ENCODE peak calls at places on chromosomes 12 and 14, in four cellular contexts. S is K562, T is SK-N-SH, G is HCT116. C is an unnamed sample.

GRCh38 chr12:90909069-90909676 is 45.8 kb downstream of the CCER1 start:
- DNase-seq in S (no peak), T (peak), G (peak), C (peak)

GRCh38 chr12:97778111-97778510 is 315.5 kb downstream of the RMST start:
- DNase-seq in S (no peak), T (no peak), G (no peak), C (no peak)

GRCh38 chr14:55240526-55241178 is 30.6 kb upstream of the FBXO34 start:
- DNase-seq in S (no peak), T (peak), G (no peak), C (no peak)

GRCh38 chr12:82109243-82109642 is 248.9 kb downstream of the CCDC59 start:
- DNase-seq in S (no peak), T (no peak), G (no peak), C (no peak)

GRCh38 chr12:108786450-108786849 is 55.1 kb upstream of the CORO1C start:
- DNase-seq in S (no peak), T (no peak), G (no peak), C (no peak)

GRCh38 chr12:122886161-122886560 is 9.8 kb downstream of the VPS37B start:
- DNase-seq in S (no peak), T (no peak), G (no peak), C (no peak)

GRCh38 chr12:29991924-29992323 is 208.2 kb upstream of the TMTC1 start:
- DNase-seq in S (no peak), T (no peak), G (no peak), C (no peak)

GRCh38 chr14:100383727-100384158 is 60.6 kb downstream of the SLC25A47 start:
- DNase-seq in S (peak), T (peak), G (no peak), C (no peak)

GRCh38 chr14:51369814-51370213 is 129.8 kb downstream of the TMX1 start:
- DNase-seq in S (peak), T (no peak), G (peak), C (no peak)
- TF ChIP-seq SIN3A in S (no peak), T (no peak), G (no peak), C (no peak)

DNA sequence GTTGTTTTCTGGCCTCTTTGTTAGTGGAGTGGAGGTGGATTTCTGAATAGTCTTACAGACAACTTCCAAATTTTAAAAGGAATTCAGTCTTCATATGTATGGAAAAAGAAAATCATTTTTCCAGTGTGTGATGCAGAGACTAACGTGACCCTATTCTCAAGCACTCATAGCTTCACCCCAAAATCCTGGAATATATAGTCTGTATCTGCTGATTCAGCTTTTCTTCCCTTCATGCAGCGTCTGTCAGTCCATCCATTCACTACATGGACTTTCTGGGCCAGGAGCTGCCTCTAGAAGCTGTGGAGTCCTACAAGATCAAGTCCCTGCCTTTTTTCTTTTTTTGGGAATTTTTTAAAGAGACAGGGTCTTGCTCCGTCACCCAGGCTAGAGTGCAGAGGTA is 23.8 kb downstream of the KLC1 start:
- DNase-seq in S (no peak), T (no peak), G (no peak), C (no peak)
- H3K27ac ChIP-seq in S (no peak), T (no peak), G (no peak), C (no peak)

GRCh38 chr12:6569786-6570185 is 1.7 kb upstream of the NOP2 start:
- DNase-seq in S (no peak), T (no peak), G (no peak), C (no peak)

GRCh38 chr12:6569312-6569711 is 1.2 kb upstream of the NOP2 start:
- DNase-seq in S (no peak), T (no peak), G (no peak), C (no peak)

GRCh38 chr12:6567112-6567680 is 895 bp downstream of the NOP2 start:
- DNase-seq in S (no peak), T (no peak), G (no peak), C (no peak)

GRCh38 chr12:6570264-6570887 is 2.3 kb upstream of the NOP2 start:
- DNase-seq in S (peak), T (peak), G (peak), C (no peak)

GRCh38 chr12:6567824-6568617 is at the start of gene NOP2:
- DNase-seq in S (peak), T (peak), G (peak), C (peak)
- TF ChIP-seq REST in S (no peak), T (no peak), G (no peak), C (peak)

DNA sequence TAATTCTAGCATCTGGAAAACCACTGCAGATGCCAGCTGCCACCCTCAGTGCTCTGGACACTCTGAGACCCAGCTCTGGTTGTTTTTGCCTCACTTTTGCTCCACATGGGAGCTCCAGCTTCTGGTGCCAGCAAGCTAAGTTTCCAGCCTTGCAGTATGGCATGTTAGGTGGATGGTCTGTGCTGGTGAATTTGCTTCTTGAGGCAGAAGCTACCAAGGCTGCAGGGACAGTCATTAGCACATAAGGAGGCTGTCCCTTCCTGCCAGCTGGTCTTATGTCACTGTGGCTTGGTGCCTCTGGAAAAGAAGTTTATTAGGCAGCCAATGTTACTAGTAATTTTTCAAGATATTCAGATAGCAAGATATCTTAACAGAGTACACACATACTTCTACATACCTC is 64.2 kb upstream of the CSRP2 start:
- DNase-seq in S (no peak), T (no peak), G (no peak), C (no peak)
- TF ChIP-seq SIN3A in S (no peak), T (no peak), G (no peak), C (no peak)

GRCh38 chr14:90807060-90807459 is 9.2 kb downstream of the TTC7B start:
- DNase-seq in S (no peak), T (no peak), G (no peak), C (no peak)

GRCh38 chr14:90804292-90804671 is 11.9 kb downstream of the TTC7B start:
- DNase-seq in S (no peak), T (no peak), G (no peak), C (no peak)

GRCh38 chr14:90805662-90806548 is 10.3 kb downstream of the TTC7B start:
- DNase-seq in S (peak), T (no peak), G (no peak), C (no peak)

GRCh38 chr14:90803249-90803648 is 13.0 kb downstream of the TTC7B start:
- DNase-seq in S (no peak), T (no peak), G (no peak), C (no peak)

GRCh38 chr14:90804776-90805391 is 11.3 kb downstream of the TTC7B start:
- DNase-seq in S (no peak), T (no peak), G (no peak), C (no peak)
- H3K27ac ChIP-seq in S (peak), T (peak), G (no peak), C (no peak)

GRCh38 chr12:106580671-106581508 is 1.9 kb upstream of the RFX4 start:
- DNase-seq in S (no peak), T (peak), G (no peak), C (no peak)

GRCh38 chr12:106582661-106583577 is at the start of gene RFX4:
- DNase-seq in S (no peak), T (peak), G (no peak), C (no peak)

GRCh38 chr12:106583578-106584103 is 837 bp downstream of the RFX4 start:
- DNase-seq in S (no peak), T (peak), G (no peak), C (no peak)

GRCh38 chr12:106582264-106582591 is 576 bp upstream of the RFX4 start:
- DNase-seq in S (no peak), T (peak), G (no peak), C (no peak)

DNA sequence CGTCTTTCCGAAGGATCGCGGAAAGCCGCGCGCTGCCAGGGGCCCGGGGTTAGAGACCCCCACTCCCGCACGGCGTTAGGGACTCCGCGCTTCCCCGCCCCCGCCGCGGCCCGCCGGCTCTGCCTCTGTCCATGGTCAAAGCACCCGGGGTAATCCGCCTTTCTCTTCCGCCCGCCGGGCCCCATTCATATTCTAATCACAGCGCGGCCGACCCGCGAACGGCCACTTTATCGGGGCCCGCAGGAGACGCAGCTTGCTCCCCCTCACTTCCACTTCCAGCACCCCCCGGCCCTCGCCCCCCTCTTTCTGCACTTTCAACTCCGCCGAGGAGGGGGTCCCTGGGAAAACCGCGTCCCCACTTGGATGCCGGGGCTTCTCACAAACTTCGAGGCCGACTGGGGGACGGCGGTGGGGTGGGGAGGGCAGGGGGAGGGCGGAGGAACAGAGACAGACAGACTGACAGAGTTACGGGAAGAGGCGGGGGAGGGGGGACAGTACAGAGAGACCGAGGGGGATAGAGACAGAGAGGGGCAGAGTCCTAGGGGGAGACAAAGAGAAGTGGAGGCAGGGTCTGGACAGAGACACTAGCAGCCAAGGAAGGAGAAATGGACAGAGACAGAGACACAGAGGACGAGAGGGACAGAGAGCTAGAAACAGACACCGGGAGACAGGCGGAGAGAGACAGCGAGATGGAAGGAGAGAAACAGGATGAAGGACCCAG is 1.1 kb upstream of the RFX4 start:
- DNase-seq in S (peak), T (peak), G (no peak), C (no peak)
- TF ChIP-seq REST in S (no peak), T (peak), G (no peak), C (peak)

DNA sequence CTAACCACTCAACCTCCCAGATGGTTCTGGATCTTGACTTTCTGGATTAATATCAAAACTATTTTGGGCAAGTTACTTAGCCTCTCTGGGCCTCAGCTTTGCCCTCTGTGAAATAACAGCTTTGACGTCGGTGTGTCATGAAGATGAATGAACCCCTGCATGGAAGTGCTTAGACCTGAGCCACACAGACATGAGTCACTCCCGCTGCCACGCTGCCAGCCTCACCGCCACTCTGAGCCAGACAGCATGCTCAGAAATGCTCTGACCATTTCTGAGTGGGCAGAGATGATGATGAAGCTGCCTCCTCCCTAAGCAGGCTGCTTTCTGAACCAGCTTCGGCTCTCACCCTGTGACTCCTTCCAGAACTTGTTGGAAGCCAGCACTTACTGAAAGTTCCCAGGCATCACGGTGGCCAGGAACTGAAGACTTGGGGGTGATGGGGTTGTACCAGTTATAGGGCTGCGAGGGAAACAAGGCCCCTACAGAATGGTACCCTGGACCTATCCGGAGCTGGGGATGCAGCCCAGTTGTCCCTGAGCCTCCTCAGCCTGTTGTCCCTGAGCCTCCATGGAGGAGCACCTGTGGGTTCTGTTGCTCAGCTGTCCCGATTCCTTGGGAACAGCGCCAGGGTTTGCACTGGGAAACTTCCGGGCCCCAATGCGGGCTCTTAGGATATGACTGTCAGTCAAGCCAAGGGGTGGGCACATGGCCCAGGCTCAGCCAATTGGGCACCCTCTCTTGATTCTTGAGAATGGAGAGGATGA is 2.0 kb upstream of the CCDC197 start:
- DNase-seq in S (no peak), T (no peak), G (no peak), C (no peak)
- TF ChIP-seq SIN3A in S (no peak), T (peak), G (no peak), C (no peak)

GRCh38 chr12:1320021-1320420 is 274.4 kb downstream of the FBXL14 start:
- DNase-seq in S (no peak), T (no peak), G (no peak), C (no peak)

GRCh38 chr12:1313906-1314305 is 280.5 kb downstream of the FBXL14 start:
- DNase-seq in S (no peak), T (no peak), G (no peak), C (no peak)

GRCh38 chr12:1319215-1319614 is 275.2 kb downstream of the FBXL14 start:
- DNase-seq in S (no peak), T (no peak), G (no peak), C (no peak)

GRCh38 chr12:1314523-1314922 is 279.9 kb downstream of the FBXL14 start:
- DNase-seq in S (no peak), T (no peak), G (no peak), C (no peak)

DNA sequence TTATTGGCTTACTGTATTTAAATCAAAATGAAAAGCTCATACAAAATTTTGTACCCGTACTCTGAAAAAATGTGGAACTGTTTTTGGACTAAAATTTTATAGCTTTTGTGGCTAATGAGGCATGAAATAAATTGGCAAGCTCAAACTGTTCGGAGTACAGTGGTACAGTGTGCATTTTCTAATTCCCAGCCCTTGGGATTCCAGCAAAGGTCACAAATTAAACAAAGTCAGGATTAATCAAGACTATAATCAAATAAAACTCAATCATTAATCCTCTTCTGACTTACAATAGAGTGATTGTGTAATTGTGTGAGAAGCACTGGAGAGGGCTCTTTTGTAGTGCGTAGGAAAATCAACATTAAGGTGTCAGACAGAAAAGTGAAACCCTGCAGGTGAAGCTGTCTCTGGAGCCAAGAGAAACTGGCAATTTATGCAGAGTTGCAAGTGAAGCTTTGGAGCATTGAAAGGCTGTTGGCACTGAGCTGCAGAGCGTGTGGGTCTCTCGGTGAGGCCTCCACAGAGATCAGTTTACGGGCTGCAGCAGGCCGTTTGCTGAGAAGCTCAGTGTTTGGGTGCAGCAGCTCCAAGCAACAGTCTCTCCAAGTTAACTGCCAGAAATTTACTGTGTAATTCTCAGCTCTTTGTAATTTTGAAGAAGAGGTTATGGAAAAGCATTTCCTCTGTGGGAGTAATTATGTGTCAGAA is 275.9 kb downstream of the FBXL14 start:
- DNase-seq in S (no peak), T (no peak), G (no peak), C (no peak)
- H3K27ac ChIP-seq in S (peak), T (peak), G (no peak), C (peak)

GRCh38 chr12:44584625-44585024 is 291.5 kb downstream of the NELL2 start:
- DNase-seq in S (no peak), T (no peak), G (no peak), C (no peak)
- TF ChIP-seq REST in S (no peak), T (no peak), G (no peak), C (no peak)

DNA sequence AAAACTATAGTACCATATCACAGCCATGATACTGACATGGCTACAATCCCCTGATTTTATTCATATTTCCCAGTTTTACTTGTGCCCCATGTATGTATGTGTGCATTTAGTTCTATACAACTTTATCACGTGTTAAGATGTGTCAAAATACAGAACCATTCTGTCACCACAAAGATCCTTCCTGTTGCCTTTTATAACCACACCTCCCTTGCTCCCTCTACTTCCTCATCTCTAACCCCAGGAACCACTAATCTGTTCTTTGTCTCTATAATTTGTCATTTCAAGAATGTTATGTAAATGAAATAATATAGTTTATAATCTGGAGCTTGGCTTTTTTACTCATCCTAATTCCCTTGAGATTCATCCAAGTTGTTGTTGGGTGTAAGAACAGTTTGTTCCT is 358.4 kb downstream of the DPF3 start:
- DNase-seq in S (no peak), T (no peak), G (no peak), C (no peak)
- TF ChIP-seq SIN3A in S (no peak), T (no peak), G (no peak), C (no peak)